ENCODE peak calls at places on chromosomes 11 and 22, in five cellular contexts. One of them, this sample, is unnamed.

GRCh38 chr11:116232364-116232801 is 540.4 kb downstream of the BUD13 start:
- DNase-seq in posterior cingulate gyrus: no peak
- DNase-seq in EH: no peak
- DNase-seq in activated CD4-positive, CD25-positive, alpha-beta regulatory T cell: no peak
- DNase-seq in NCI-H1417: peak
- DNase-seq in this sample: no peak

GRCh38 chr11:61742391-61742790 is 10.0 kb upstream of the MYRF start:
- DNase-seq in posterior cingulate gyrus: no peak
- DNase-seq in EH: no peak
- DNase-seq in activated CD4-positive, CD25-positive, alpha-beta regulatory T cell: no peak
- DNase-seq in NCI-H1417: no peak
- DNase-seq in this sample: no peak

GRCh38 chr22:50723991-50724390 is 14.0 kb upstream of the ACR start:
- DNase-seq in posterior cingulate gyrus: no peak
- DNase-seq in EH: no peak
- DNase-seq in activated CD4-positive, CD25-positive, alpha-beta regulatory T cell: no peak
- DNase-seq in NCI-H1417: no peak
- DNase-seq in this sample: no peak

GRCh38 chr11:43691332-43691731 is 10.8 kb downstream of the HSD17B12 start:
- DNase-seq in posterior cingulate gyrus: no peak
- DNase-seq in EH: no peak
- DNase-seq in activated CD4-positive, CD25-positive, alpha-beta regulatory T cell: no peak
- DNase-seq in NCI-H1417: no peak
- DNase-seq in this sample: no peak

GRCh38 chr11:46640034-46640788 is 22.9 kb downstream of the ATG13 start:
- DNase-seq in posterior cingulate gyrus: no peak
- DNase-seq in EH: no peak
- DNase-seq in activated CD4-positive, CD25-positive, alpha-beta regulatory T cell: no peak
- DNase-seq in NCI-H1417: no peak
- DNase-seq in this sample: no peak

GRCh38 chr11:58046231-58046630 is 15.5 kb downstream of the OR6Q1 start:
- DNase-seq in posterior cingulate gyrus: no peak
- DNase-seq in EH: no peak
- DNase-seq in activated CD4-positive, CD25-positive, alpha-beta regulatory T cell: no peak
- DNase-seq in NCI-H1417: no peak
- DNase-seq in this sample: no peak

GRCh38 chr11:2929511-2929879 is 275 bp upstream of the PHLDA2 start:
- DNase-seq in posterior cingulate gyrus: no peak
- DNase-seq in EH: peak
- DNase-seq in activated CD4-positive, CD25-positive, alpha-beta regulatory T cell: no peak
- DNase-seq in NCI-H1417: no peak
- DNase-seq in this sample: no peak

GRCh38 chr11:74550991-74551753 is 41.2 kb upstream of the POLD3 start:
- DNase-seq in posterior cingulate gyrus: no peak
- DNase-seq in EH: no peak
- DNase-seq in activated CD4-positive, CD25-positive, alpha-beta regulatory T cell: no peak
- DNase-seq in NCI-H1417: no peak
- DNase-seq in this sample: no peak

GRCh38 chr22:21047730-21048129 is 2.0 kb downstream of the LRRC74B start:
- DNase-seq in posterior cingulate gyrus: no peak
- DNase-seq in EH: no peak
- DNase-seq in activated CD4-positive, CD25-positive, alpha-beta regulatory T cell: no peak
- DNase-seq in NCI-H1417: peak
- DNase-seq in this sample: no peak

GRCh38 chr11:130689222-130689908 is 226.9 kb downstream of the SNX19 start:
- DNase-seq in posterior cingulate gyrus: no peak
- DNase-seq in EH: peak
- DNase-seq in activated CD4-positive, CD25-positive, alpha-beta regulatory T cell: no peak
- DNase-seq in NCI-H1417: no peak
- DNase-seq in this sample: no peak

GRCh38 chr11:17021550-17021949 is 7.3 kb upstream of the PLEKHA7 start:
- DNase-seq in posterior cingulate gyrus: no peak
- DNase-seq in EH: peak
- DNase-seq in activated CD4-positive, CD25-positive, alpha-beta regulatory T cell: no peak
- DNase-seq in NCI-H1417: no peak
- DNase-seq in this sample: no peak

GRCh38 chr22:44567846-44568493 is 69.9 kb upstream of the RTL6 start:
- DNase-seq in posterior cingulate gyrus: no peak
- DNase-seq in EH: peak
- DNase-seq in activated CD4-positive, CD25-positive, alpha-beta regulatory T cell: no peak
- DNase-seq in NCI-H1417: peak
- DNase-seq in this sample: no peak

GRCh38 chr11:110629594-110629993 is 82.6 kb downstream of the ARHGAP20 start:
- DNase-seq in posterior cingulate gyrus: no peak
- DNase-seq in EH: no peak
- DNase-seq in activated CD4-positive, CD25-positive, alpha-beta regulatory T cell: no peak
- DNase-seq in NCI-H1417: no peak
- DNase-seq in this sample: no peak

GRCh38 chr11:32138902-32139301 is 48.0 kb downstream of the RCN1 start:
- DNase-seq in posterior cingulate gyrus: no peak
- DNase-seq in EH: no peak
- DNase-seq in activated CD4-positive, CD25-positive, alpha-beta regulatory T cell: no peak
- DNase-seq in NCI-H1417: no peak
- DNase-seq in this sample: no peak

GRCh38 chr22:43002198-43002577 is 12.8 kb downstream of the PACSIN2 start:
- DNase-seq in posterior cingulate gyrus: no peak
- DNase-seq in EH: peak
- DNase-seq in activated CD4-positive, CD25-positive, alpha-beta regulatory T cell: no peak
- DNase-seq in NCI-H1417: no peak
- DNase-seq in this sample: no peak

GRCh38 chr11:47714554-47715081 is 551 bp downstream of the AGBL2 start:
- DNase-seq in posterior cingulate gyrus: no peak
- DNase-seq in EH: peak
- DNase-seq in activated CD4-positive, CD25-positive, alpha-beta regulatory T cell: no peak
- DNase-seq in NCI-H1417: peak
- DNase-seq in this sample: no peak

GRCh38 chr11:129733384-129733783 is 82.3 kb upstream of the TMEM45B start:
- DNase-seq in posterior cingulate gyrus: no peak
- DNase-seq in EH: no peak
- DNase-seq in activated CD4-positive, CD25-positive, alpha-beta regulatory T cell: no peak
- DNase-seq in NCI-H1417: no peak
- DNase-seq in this sample: no peak

GRCh38 chr11:18802381-18803257 is 11.0 kb upstream of the PTPN5 start:
- DNase-seq in posterior cingulate gyrus: peak
- DNase-seq in EH: peak
- DNase-seq in activated CD4-positive, CD25-positive, alpha-beta regulatory T cell: no peak
- DNase-seq in NCI-H1417: peak
- DNase-seq in this sample: peak

GRCh38 chr11:73461335-73461840 is 85.2 kb downstream of the RELT start:
- DNase-seq in posterior cingulate gyrus: no peak
- DNase-seq in EH: no peak
- DNase-seq in activated CD4-positive, CD25-positive, alpha-beta regulatory T cell: no peak
- DNase-seq in NCI-H1417: no peak
- DNase-seq in this sample: no peak

GRCh38 chr11:5004429-5005274 is 10.0 kb downstream of the OR51L1 start:
- DNase-seq in posterior cingulate gyrus: peak
- DNase-seq in EH: peak
- DNase-seq in activated CD4-positive, CD25-positive, alpha-beta regulatory T cell: no peak
- DNase-seq in NCI-H1417: peak
- DNase-seq in this sample: no peak

GRCh38 chr11:127044535-127044934 is 44.0 kb upstream of the KIRREL3 start:
- DNase-seq in posterior cingulate gyrus: no peak
- DNase-seq in EH: no peak
- DNase-seq in activated CD4-positive, CD25-positive, alpha-beta regulatory T cell: no peak
- DNase-seq in NCI-H1417: no peak
- DNase-seq in this sample: no peak

GRCh38 chr11:96391698-96392307 is 2.0 kb downstream of the JRKL start:
- DNase-seq in posterior cingulate gyrus: no peak
- DNase-seq in EH: peak
- DNase-seq in activated CD4-positive, CD25-positive, alpha-beta regulatory T cell: no peak
- DNase-seq in NCI-H1417: peak
- DNase-seq in this sample: no peak

GRCh38 chr11:128625316-128625715 is 38.0 kb upstream of the ETS1 start:
- DNase-seq in posterior cingulate gyrus: no peak
- DNase-seq in EH: no peak
- DNase-seq in activated CD4-positive, CD25-positive, alpha-beta regulatory T cell: no peak
- DNase-seq in NCI-H1417: no peak
- DNase-seq in this sample: no peak

GRCh38 chr22:41557401-41558240 is 3.2 kb upstream of the CSDC2 start:
- DNase-seq in posterior cingulate gyrus: peak
- DNase-seq in EH: peak
- DNase-seq in activated CD4-positive, CD25-positive, alpha-beta regulatory T cell: no peak
- DNase-seq in NCI-H1417: peak
- DNase-seq in this sample: peak

GRCh38 chr22:32765117-32765618 is 36.3 kb upstream of the TIMP3 start:
- DNase-seq in posterior cingulate gyrus: no peak
- DNase-seq in EH: no peak
- DNase-seq in activated CD4-positive, CD25-positive, alpha-beta regulatory T cell: no peak
- DNase-seq in NCI-H1417: no peak
- DNase-seq in this sample: no peak

GRCh38 chr11:80916180-80916811 is 1475.5 kb upstream of the TENM4 start:
- DNase-seq in posterior cingulate gyrus: no peak
- DNase-seq in EH: no peak
- DNase-seq in activated CD4-positive, CD25-positive, alpha-beta regulatory T cell: no peak
- DNase-seq in NCI-H1417: peak
- DNase-seq in this sample: no peak

GRCh38 chr11:108586600-108586999 is 7.0 kb downstream of the EXPH5 start:
- DNase-seq in posterior cingulate gyrus: no peak
- DNase-seq in EH: no peak
- DNase-seq in activated CD4-positive, CD25-positive, alpha-beta regulatory T cell: no peak
- DNase-seq in NCI-H1417: no peak
- DNase-seq in this sample: no peak

GRCh38 chr11:75293903-75294302 is 53.3 kb downstream of the TPBGL start:
- DNase-seq in posterior cingulate gyrus: no peak
- DNase-seq in EH: peak
- DNase-seq in activated CD4-positive, CD25-positive, alpha-beta regulatory T cell: no peak
- DNase-seq in NCI-H1417: no peak
- DNase-seq in this sample: no peak

GRCh38 chr11:14969922-14970323 is 2.2 kb downstream of the CALCA start:
- DNase-seq in posterior cingulate gyrus: no peak
- DNase-seq in EH: peak
- DNase-seq in activated CD4-positive, CD25-positive, alpha-beta regulatory T cell: no peak
- DNase-seq in NCI-H1417: no peak
- DNase-seq in this sample: no peak

GRCh38 chr11:12721816-12722604 is 47.8 kb downstream of the TEAD1 start:
- DNase-seq in posterior cingulate gyrus: no peak
- DNase-seq in EH: no peak
- DNase-seq in activated CD4-positive, CD25-positive, alpha-beta regulatory T cell: no peak
- DNase-seq in NCI-H1417: peak
- DNase-seq in this sample: no peak

GRCh38 chr22:25149014-25149413 is 50.6 kb upstream of the CRYBB3 start:
- DNase-seq in posterior cingulate gyrus: no peak
- DNase-seq in EH: no peak
- DNase-seq in activated CD4-positive, CD25-positive, alpha-beta regulatory T cell: no peak
- DNase-seq in NCI-H1417: no peak
- DNase-seq in this sample: no peak

GRCh38 chr22:42236268-42236667 is 34.2 kb downstream of the TCF20 start:
- DNase-seq in posterior cingulate gyrus: no peak
- DNase-seq in EH: no peak
- DNase-seq in activated CD4-positive, CD25-positive, alpha-beta regulatory T cell: no peak
- DNase-seq in NCI-H1417: no peak
- DNase-seq in this sample: no peak

GRCh38 chr11:35103366-35104194 is 35.4 kb upstream of the CD44 start:
- DNase-seq in posterior cingulate gyrus: no peak
- DNase-seq in EH: no peak
- DNase-seq in activated CD4-positive, CD25-positive, alpha-beta regulatory T cell: no peak
- DNase-seq in NCI-H1417: no peak
- DNase-seq in this sample: no peak

This sample was measured in anterior cingulate cortex.